ENCODE peak calls at places on chromosomes 3 and 15, in seven cellular contexts. A is choroid plexus epithelial cell, C is tibial artery, D is heart right ventricle, O is fibroblast of pulmonary artery, K is pancreas, G is progenitor cell of endocrine pancreas. X is an unnamed sample.

GRCh38 chr3:27311400-27311799 is 57.8 kb downstream of the NEK10 start:
- DNase-seq in A (peak; percentile 94), D (no peak), C (no peak), O (peak; percentile 77), K (no peak), G (no peak), X (no peak)

GRCh38 chr3:108486910-108487309 is 23.5 kb downstream of the MYH15 start:
- DNase-seq in D (peak; percentile 9), G (no peak), K (no peak), O (peak; percentile 68), C (no peak), A (peak; percentile 80), X (peak; percentile 32)

GRCh38 chr3:192915306-192915705 is 2.4 kb downstream of the MB21D2 start:
- DNase-seq in C (no peak), K (no peak), O (peak; percentile 59), A (peak; percentile 75), D (no peak), G (no peak), X (no peak)

GRCh38 chr3:141413387-141414140 is 45.3 kb downstream of the ZBTB38 start:
- DNase-seq in A (no peak), D (no peak), G (no peak), K (no peak), O (no peak), C (no peak), X (no peak)

GRCh38 chr15:90266061-90266431 is 574 bp downstream of the NGRN start:
- DNase-seq in C (no peak), G (no peak), D (peak; percentile 21), O (peak; percentile 29), A (peak; percentile 20), K (peak; percentile 42), X (peak; percentile 29)

GRCh38 chr3:122903171-122903570 is 108.3 kb downstream of the SLC49A4 start:
- DNase-seq in G (no peak), K (no peak), O (no peak), D (no peak), C (no peak), A (no peak), X (no peak)

GRCh38 chr15:96276438-96277210 is 53.9 kb upstream of the NR2F2 start:
- DNase-seq in O (peak; percentile 39), A (peak; percentile 46), C (no peak), D (no peak), G (no peak), K (no peak), X (no peak)

GRCh38 chr3:10428393-10429091 is 76.8 kb downstream of the ATP2B2 start:
- DNase-seq in K (no peak), G (no peak), D (no peak), C (no peak), O (no peak), A (no peak), X (no peak)

GRCh38 chr3:4741404-4742307 is 237.6 kb upstream of the BHLHE40 start:
- DNase-seq in G (no peak), A (peak; percentile 99), K (peak; percentile 81), D (peak; percentile 41), O (peak; percentile 99), C (peak; percentile 92), X (no peak)

GRCh38 chr3:114550155-114550554 is 256.3 kb downstream of the TIGIT start:
- DNase-seq in K (no peak), C (no peak), A (peak; percentile 96), D (no peak), G (no peak), O (peak; percentile 72), X (no peak)

GRCh38 chr3:144272715-144273114 is 301.1 kb downstream of the DIPK2A start:
- DNase-seq in K (no peak), G (no peak), C (no peak), A (no peak), D (no peak), O (no peak), X (peak; percentile 42)

GRCh38 chr3:69604735-69605435 is 134.4 kb upstream of the MITF start:
- DNase-seq in K (no peak), A (no peak), G (no peak), C (no peak), D (no peak), O (no peak), X (no peak)

GRCh38 chr15:66834863-66835557 is 133.0 kb downstream of the SMAD6 start:
- DNase-seq in D (no peak), C (peak; percentile 60), G (no peak), K (no peak), O (no peak), A (no peak), X (peak; percentile 40)

GRCh38 chr3:48694610-48695051 is 8.9 kb upstream of the NCKIPSD start:
- DNase-seq in O (peak; percentile 94), A (peak; percentile 93), C (peak; percentile 90), G (no peak), K (no peak), D (peak; percentile 73), X (no peak)

GRCh38 chr3:31403197-31403596 is 129.5 kb upstream of the STT3B start:
- DNase-seq in A (no peak), K (no peak), O (no peak), C (no peak), D (no peak), G (no peak), X (no peak)

GRCh38 chr15:71802770-71803169 is 7.6 kb upstream of the NR2E3 start:
- DNase-seq in O (no peak), K (peak; percentile 35), D (no peak), G (no peak), A (no peak), C (no peak), X (no peak)

GRCh38 chr3:105722943-105723556 is 145.8 kb downstream of the CBLB start:
- DNase-seq in A (no peak), O (no peak), C (no peak), G (no peak), K (no peak), D (no peak), X (no peak)

GRCh38 chr15:64634020-64634419 is 141.4 kb downstream of the RBPMS2 start:
- DNase-seq in A (no peak), G (no peak), O (no peak), C (no peak), D (no peak), K (no peak), X (no peak)

GRCh38 chr3:136414476-136414875 is 164.3 kb downstream of the PCCB start:
- DNase-seq in O (no peak), K (no peak), G (no peak), C (no peak), D (no peak), A (no peak), X (no peak)

GRCh38 chr3:126284258-126284904 is 72.8 kb downstream of the KLF15 start:
- DNase-seq in C (peak; percentile 25), D (no peak), K (no peak), O (peak; percentile 44), G (no peak), A (peak; percentile 31), X (no peak)

GRCh38 chr3:49339593-49339946 is 283 bp downstream of the USP4 start:
- DNase-seq in K (peak; percentile 32), A (no peak), G (peak; percentile 34), O (no peak), D (peak; percentile 47), C (no peak), X (peak; percentile 69)

GRCh38 chr3:183085634-183086390 is 13.5 kb downstream of the MCCC1 start:
- DNase-seq in O (peak; percentile 27), K (no peak), D (no peak), G (no peak), A (peak; percentile 40), C (no peak), X (peak; percentile 31)
- TF ChIP-seq CTCF in O (peak; percentile 37), K (no peak), D (no peak), G (peak; percentile 46), A (peak; percentile 58), C (peak; percentile 19), X (peak; percentile 52)

GRCh38 chr15:52528465-52529288 is at the start of gene MYO5A:
- DNase-seq in O (peak; percentile 69), C (peak; percentile 81), D (peak; percentile 74), G (peak; percentile 65), A (peak; percentile 61), K (peak; percentile 66), X (peak; percentile 78)
- TF ChIP-seq CTCF in O (no peak), C (no peak), D (no peak), G (peak; percentile 7), A (peak; percentile 16), K (no peak), X (no peak)

GRCh38 chr3:149970716-149971402 is at the start of gene PFN2:
- DNase-seq in O (peak; percentile 82), G (peak; percentile 69), A (peak; percentile 88), C (peak; percentile 85), K (peak; percentile 59), D (peak; percentile 78), X (peak; percentile 78)

GRCh38 chr3:149971403-149972075 is 844 bp upstream of the PFN2 start:
- DNase-seq in K (peak; percentile 53), D (no peak), C (peak; percentile 83), A (peak; percentile 65), O (peak; percentile 70), G (no peak), X (peak; percentile 78)

GRCh38 chr3:149969945-149970715 is 565 bp downstream of the PFN2 start:
- DNase-seq in K (peak; percentile 79), A (peak; percentile 91), D (peak; percentile 83), O (peak; percentile 92), G (peak; percentile 80), C (peak; percentile 89), X (peak; percentile 87)

GRCh38 chr3:149977391-149977790 is 6.7 kb upstream of the PFN2 start:
- DNase-seq in C (no peak), G (no peak), K (no peak), O (peak; percentile 48), A (peak; percentile 24), D (no peak), X (no peak)

DNA sequence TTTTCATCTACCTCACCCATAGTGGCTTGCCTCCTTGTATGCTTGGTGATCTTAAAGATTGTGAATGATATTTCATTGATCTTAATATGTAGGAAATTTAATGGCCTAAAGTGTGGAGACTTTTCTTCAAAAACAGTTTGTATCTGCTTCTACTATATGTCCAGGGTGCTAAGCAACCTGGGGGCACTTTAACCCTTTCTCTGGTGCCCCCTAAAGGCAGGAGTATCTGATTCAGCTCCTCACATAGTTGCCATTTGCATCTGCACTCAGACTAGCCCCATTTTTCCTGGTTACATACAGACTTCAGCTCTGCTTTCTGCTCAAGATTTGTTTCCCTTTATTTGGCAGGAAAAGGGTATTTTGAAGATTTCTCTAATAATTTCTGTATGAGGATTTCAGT is 5.2 kb upstream of the PFN2 start:
- DNase-seq in K (no peak), G (no peak), O (no peak), C (no peak), D (no peak), A (no peak), X (no peak)
- TF ChIP-seq CTCF in K (no peak), G (peak; percentile 15), O (no peak), C (no peak), D (no peak), A (no peak), X (no peak)

GRCh38 chr3:170364965-170365364 is 7.5 kb downstream of the SKIL start:
- DNase-seq in C (no peak), G (no peak), O (no peak), K (no peak), D (no peak), A (no peak), X (no peak)

GRCh38 chr3:170363471-170363994 is 6.0 kb downstream of the SKIL start:
- DNase-seq in D (no peak), C (no peak), G (no peak), K (no peak), A (no peak), O (no peak), X (no peak)

GRCh38 chr3:170372190-170372879 is 14.8 kb downstream of the SKIL start:
- DNase-seq in G (no peak), A (no peak), C (no peak), O (no peak), D (no peak), K (no peak), X (no peak)

GRCh38 chr3:170367797-170368196 is 10.3 kb downstream of the SKIL start:
- DNase-seq in O (no peak), G (no peak), K (no peak), A (no peak), D (no peak), C (no peak), X (no peak)

GRCh38 chr3:170368921-170369320 is 11.4 kb downstream of the SKIL start:
- DNase-seq in D (no peak), C (no peak), K (no peak), O (no peak), G (no peak), A (no peak), X (no peak)
- TF ChIP-seq CTCF in D (no peak), C (peak; percentile 22), K (no peak), O (peak; percentile 37), G (peak; percentile 38), A (no peak), X (no peak)

X was measured in nephron progenitor cell.